ENCODE peak calls at places on chromosomes 7 and 10, in five cellular contexts. Y is NCI-H2029; T is hippocampal formation; O is NCI-H1105; E is activated CD4-positive, alpha-beta T cell treated with anti-CD3 and anti-CD28 coated beads, Interleukin-2, amount 10 ng/mL, durations not matched to agents 24 days and 14 days. R is an unnamed sample.

GRCh38 chr10:119724630-119725549 is 960 bp upstream of the INPP5F start:
- DNase-seq in T (peak; percentile 55), E (no peak), Y (peak; percentile 18), O (no peak), R (peak; percentile 25)

GRCh38 chr10:9331583-9332008 is 1277.1 kb downstream of the GATA3 start:
- DNase-seq in O (no peak), T (peak; percentile 45), Y (peak; percentile 5), E (no peak), R (no peak)

GRCh38 chr7:107167483-107168232 is 1.1 kb upstream of the HBP1 start:
- DNase-seq in Y (peak; percentile 61), T (peak; percentile 85), O (peak; percentile 41), E (peak; percentile 68), R (no peak)

GRCh38 chr7:127918130-127918529 is 113.1 kb downstream of the LRRC4 start:
- DNase-seq in T (no peak), Y (no peak), E (no peak), O (no peak), R (no peak)

GRCh38 chr10:34994565-34995142 is 95.5 kb downstream of the CUL2 start:
- DNase-seq in O (peak; percentile 1), E (peak; percentile 88), Y (peak; percentile 12), T (peak; percentile 26), R (no peak)

GRCh38 chr10:67476201-67476600 is 219.8 kb downstream of the CTNNA3 start:
- DNase-seq in O (no peak), E (no peak), Y (no peak), T (no peak), R (no peak)

GRCh38 chr10:77131214-77131613 is 506.4 kb downstream of the KCNMA1 start:
- DNase-seq in T (no peak), Y (no peak), E (no peak), O (no peak), R (no peak)

GRCh38 chr7:28458732-28459131 is 46.4 kb downstream of the CREB5 start:
- DNase-seq in Y (no peak), E (no peak), T (no peak), O (no peak), R (no peak)

GRCh38 chr10:129964611-129965417 is 740 bp upstream of the EBF3 start:
- DNase-seq in T (no peak), O (no peak), E (no peak), Y (no peak), R (no peak)

GRCh38 chr10:73974309-73974946 is 23.5 kb upstream of the VCL start:
- DNase-seq in E (no peak), Y (no peak), O (no peak), T (no peak), R (no peak)

GRCh38 chr10:4509405-4509804 is 316.6 kb upstream of the AKR1E2 start:
- DNase-seq in O (no peak), E (no peak), T (no peak), Y (no peak), R (no peak)

GRCh38 chr7:41045556-41046123 is 657.2 kb downstream of the INHBA start:
- DNase-seq in T (no peak), O (no peak), E (no peak), Y (peak; percentile 86), R (no peak)

GRCh38 chr10:7488418-7488829 is 77.6 kb upstream of the SFMBT2 start:
- DNase-seq in T (no peak), O (no peak), E (no peak), Y (no peak), R (no peak)

GRCh38 chr10:929965-930364 is 1.5 kb downstream of the LARP4B start:
- DNase-seq in Y (no peak), E (peak; percentile 63), T (no peak), O (no peak), R (no peak)

GRCh38 chr10:22133640-22134624 is 83.9 kb downstream of the EBLN1 start:
- DNase-seq in T (no peak), O (no peak), Y (no peak), E (no peak), R (no peak)

GRCh38 chr7:80379034-80379433 is 132.8 kb downstream of the GNAT3 start:
- DNase-seq in Y (no peak), T (no peak), O (no peak), E (no peak), R (no peak)

GRCh38 chr7:95476904-95477594 is 8.7 kb upstream of the ASB4 start:
- DNase-seq in E (peak; percentile 83), T (peak; percentile 80), Y (peak; percentile 80), O (peak; percentile 71), R (peak; percentile 21)

GRCh38 chr10:70970830-70971229 is 82.5 kb upstream of the PCBD1 start:
- DNase-seq in Y (no peak), O (no peak), T (no peak), E (no peak), R (no peak)

GRCh38 chr10:77030408-77030717 is 607.2 kb downstream of the KCNMA1 start:
- DNase-seq in T (no peak), Y (no peak), E (no peak), O (no peak), R (no peak)

GRCh38 chr7:55432937-55433784 is 68.0 kb downstream of the LANCL2 start:
- DNase-seq in O (peak; percentile 14), T (peak; percentile 22), E (peak; percentile 75), Y (peak; percentile 58), R (no peak)

GRCh38 chr7:149854611-149855367 is 16.6 kb downstream of the ZNF862 start:
- DNase-seq in Y (peak; percentile 92), O (peak; percentile 89), E (no peak), T (no peak), R (peak; percentile 53)

GRCh38 chr7:151560243-151560642 is 40.5 kb upstream of the RHEB start:
- DNase-seq in T (no peak), E (no peak), O (no peak), Y (no peak), R (no peak)

GRCh38 chr7:154672659-154673415 is 330.1 kb downstream of the PAXIP1 start:
- DNase-seq in T (no peak), O (no peak), E (no peak), Y (no peak), R (no peak)

GRCh38 chr10:87842776-87843497 is 20.4 kb downstream of the KLLN start:
- DNase-seq in E (no peak), T (no peak), Y (no peak), O (no peak), R (no peak)

R was measured in NCI-H187.